ENCODE peak calls at places on chromosomes 1 and 21, in four cellular contexts. G is WTC11, X is GM12878, B is K562. F is an unnamed sample.

GRCh38 chr1:155062702-155063411 is 683 bp upstream of the EFNA4 start:
- DNase-seq in X (no peak), G (peak), B (peak), F (peak)

GRCh38 chr1:65804584-65804983 is 11.9 kb downstream of the PDE4B start:
- DNase-seq in B (no peak), G (no peak), X (no peak), F (no peak)

GRCh38 chr1:48214820-48215219 is 7.7 kb upstream of the SLC5A9 start:
- DNase-seq in G (no peak), B (no peak), X (no peak), F (no peak)

GRCh38 chr1:154793674-154794073 is 76.4 kb downstream of the KCNN3 start:
- DNase-seq in B (no peak), G (no peak), X (no peak), F (no peak)

GRCh38 chr1:184792450-184792969 is 37.9 kb upstream of the EDEM3 start:
- DNase-seq in X (no peak), B (no peak), G (no peak), F (peak)

GRCh38 chr21:15774590-15774989 is 44.8 kb downstream of the USP25 start:
- DNase-seq in G (no peak), B (no peak), X (no peak), F (no peak)

GRCh38 chr1:9726905-9727595 is 75.5 kb downstream of the PIK3CD start:
- DNase-seq in B (no peak), G (no peak), X (no peak), F (no peak)

GRCh38 chr1:36807262-36807661 is 227.1 kb downstream of the GRIK3 start:
- DNase-seq in G (no peak), X (no peak), B (no peak), F (no peak)

GRCh38 chr1:208233546-208233945 is 10.6 kb downstream of the PLXNA2 start:
- DNase-seq in B (no peak), X (no peak), G (peak), F (peak)

GRCh38 chr1:168654198-168654910 is 74.7 kb downstream of the DPT start:
- DNase-seq in B (no peak), X (no peak), G (no peak), F (no peak)
- TF ChIP-seq TCF7 in B (no peak), X (no peak), G (no peak), F (no peak)

DNA sequence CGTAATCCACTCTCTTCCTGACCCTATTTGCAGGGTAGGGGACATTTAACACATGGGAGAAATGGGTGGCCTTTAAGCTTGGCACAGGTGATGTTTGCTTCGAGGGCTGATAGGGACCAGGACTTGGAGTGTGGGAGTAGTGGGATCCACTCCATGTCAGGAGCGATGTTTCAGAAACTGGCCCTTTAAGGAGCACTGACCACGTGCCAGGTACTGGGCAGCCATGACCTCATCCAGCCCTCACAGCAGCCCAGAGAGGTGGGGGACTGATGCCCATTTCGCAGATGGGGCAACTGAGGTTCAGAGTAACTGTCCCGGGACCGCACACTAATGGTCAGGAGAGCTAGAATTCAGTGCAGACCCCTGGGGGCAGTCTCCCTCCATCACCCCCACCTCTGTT is 11.4 kb downstream of the PADI3 start:
- DNase-seq in B (no peak), X (no peak), G (no peak), F (no peak)
- TF ChIP-seq TCF7 in B (no peak), X (no peak), G (no peak), F (no peak)

GRCh38 chr1:117077267-117077666 is 17.1 kb downstream of the TTF2 start:
- DNase-seq in X (no peak), G (no peak), B (no peak), F (no peak)
- TF ChIP-seq TCF7 in X (no peak), G (no peak), B (no peak), F (no peak)

GRCh38 chr1:159088566-159089183 is 12.1 kb upstream of the AIM2 start:
- DNase-seq in X (no peak), B (no peak), G (no peak), F (no peak)
- TF ChIP-seq TCF7 in X (no peak), B (no peak), G (no peak), F (no peak)

DNA sequence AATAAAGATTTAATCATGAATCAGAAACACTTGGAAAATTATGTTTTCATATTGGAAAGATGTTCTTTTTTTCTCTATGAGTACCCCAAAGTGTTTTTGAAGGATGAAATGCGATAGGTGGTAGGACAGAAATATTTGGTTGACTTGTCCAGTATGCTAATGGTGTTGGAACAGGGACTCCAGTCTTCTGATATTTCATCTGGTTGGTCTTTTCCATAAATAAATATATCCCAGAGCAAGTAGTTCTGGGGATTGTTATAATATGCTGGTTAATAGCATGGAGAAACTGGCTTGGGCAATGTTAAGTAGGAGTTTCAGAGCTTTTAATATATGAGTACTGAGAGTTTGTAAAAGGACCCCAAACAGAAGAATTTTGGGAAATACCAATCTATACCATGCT is 8.7 kb downstream of the PGM1 start:
- DNase-seq in X (no peak), B (no peak), G (no peak), F (no peak)
- TF ChIP-seq TCF7 in X (no peak), B (no peak), G (no peak), F (no peak)

DNA sequence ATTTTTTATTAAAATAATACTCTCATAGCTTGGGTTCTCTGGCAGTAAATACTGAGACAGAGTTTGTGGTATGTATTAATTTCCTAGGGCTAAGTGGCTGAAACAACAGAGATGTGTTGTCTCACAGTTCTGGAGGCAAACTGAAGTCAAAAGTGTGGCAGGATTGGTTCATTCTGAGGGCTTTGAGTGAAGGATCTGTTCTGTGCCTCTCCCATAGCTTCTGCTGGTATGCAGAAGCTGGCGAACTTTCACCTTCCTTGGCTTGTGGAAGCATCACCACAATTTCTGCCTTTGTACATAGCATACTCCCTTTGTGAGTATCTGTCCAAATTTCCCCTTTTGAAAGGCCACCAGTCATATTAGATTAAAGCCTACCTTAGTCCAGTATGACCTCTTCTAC is 21.0 kb downstream of the RNPC3 start:
- DNase-seq in B (no peak), G (no peak), X (no peak), F (no peak)
- TF ChIP-seq TCF7 in B (no peak), G (no peak), X (no peak), F (no peak)

GRCh38 chr1:42139444-42139843 is 13.8 kb upstream of the GUCA2B start:
- DNase-seq in G (no peak), X (no peak), B (no peak), F (no peak)

GRCh38 chr1:42133809-42134526 is 19.2 kb upstream of the GUCA2B start:
- DNase-seq in G (no peak), X (no peak), B (no peak), F (no peak)

GRCh38 chr1:42137766-42138165 is 15.4 kb upstream of the GUCA2B start:
- DNase-seq in G (no peak), B (no peak), X (no peak), F (no peak)

GRCh38 chr1:42135426-42135825 is 17.8 kb upstream of the GUCA2B start:
- DNase-seq in X (no peak), G (no peak), B (no peak), F (no peak)

GRCh38 chr1:42136466-42136865 is 16.7 kb upstream of the GUCA2B start:
- DNase-seq in B (no peak), X (no peak), G (no peak), F (no peak)
- TF ChIP-seq TCF7 in B (no peak), X (no peak), G (no peak), F (no peak)

DNA sequence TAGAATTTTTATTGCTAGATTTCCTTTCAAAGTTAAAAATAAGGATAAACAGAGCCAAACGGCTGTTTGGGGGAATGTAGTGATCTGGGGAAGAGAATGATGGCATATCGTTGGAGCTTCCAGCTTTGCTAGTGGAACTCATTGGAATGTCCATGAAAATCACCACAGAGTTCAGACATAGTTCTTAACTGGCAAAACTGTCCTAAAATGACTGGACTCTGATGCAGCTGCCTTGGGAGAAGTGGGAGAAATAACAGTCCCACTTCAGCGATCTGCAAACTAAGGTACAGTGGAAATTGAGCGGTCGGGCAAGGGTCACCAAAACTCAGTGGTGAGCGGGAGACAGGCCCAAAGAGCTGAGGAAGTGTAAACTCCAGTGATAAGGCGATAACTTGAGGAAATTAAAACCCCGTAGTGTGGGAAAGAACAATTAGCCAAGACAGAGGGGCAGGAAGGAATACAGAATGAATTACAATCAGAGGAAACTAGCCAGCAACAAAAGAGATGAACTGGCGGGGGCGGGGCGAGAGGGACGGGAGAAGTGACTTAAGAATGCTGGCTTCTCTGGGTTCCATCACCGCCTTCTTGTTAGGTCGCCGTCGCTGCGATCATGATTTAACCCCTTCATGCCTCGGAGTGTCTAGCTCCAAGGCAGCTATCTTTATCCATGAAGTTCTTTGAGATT is 89.8 kb upstream of the ARHGAP29 start:
- DNase-seq in B (no peak), X (no peak), G (peak), F (no peak)
- TF ChIP-seq TCF7 in B (no peak), X (no peak), G (no peak), F (no peak)

GRCh38 chr21:42925114-42925907 is at the start of gene ERVH48-1:
- DNase-seq in B (no peak), X (no peak), G (peak), F (no peak)
- TF ChIP-seq TCF7 in B (no peak), X (no peak), G (no peak), F (no peak)

F was measured in HepG2.